ENCODE peak calls at places on chromosomes 13 and 19, in ten cellular contexts. One of them, this sample, is unnamed.

GRCh38 chr13:109010912-109011311 is 381.5 kb downstream of the MYO16 start:
- DNase-seq in epithelial cell of esophagus: no peak
- DNase-seq in astrocyte of the spinal cord: no peak
- DNase-seq in prostate gland: no peak
- DNase-seq in left ventricle myocardium inferior: no peak
- DNase-seq in neural progenitor cell: peak
- DNase-seq in upper lobe of right lung: no peak
- DNase-seq in lung: no peak
- DNase-seq in mucosa of descending colon: no peak
- DNase-seq in Caco-2: no peak
- DNase-seq in this sample: no peak

GRCh38 chr19:1474011-1474764 is 4.8 kb downstream of the C19orf25 start:
- DNase-seq in epithelial cell of esophagus: no peak
- DNase-seq in astrocyte of the spinal cord: peak
- DNase-seq in prostate gland: no peak
- DNase-seq in left ventricle myocardium inferior: peak
- DNase-seq in neural progenitor cell: no peak
- DNase-seq in upper lobe of right lung: no peak
- DNase-seq in lung: no peak
- DNase-seq in mucosa of descending colon: no peak
- DNase-seq in Caco-2: no peak
- DNase-seq in this sample: no peak

GRCh38 chr19:13913352-13913751 is 7.4 kb downstream of the CC2D1A start:
- DNase-seq in epithelial cell of esophagus: no peak
- DNase-seq in astrocyte of the spinal cord: no peak
- DNase-seq in prostate gland: no peak
- DNase-seq in left ventricle myocardium inferior: no peak
- DNase-seq in neural progenitor cell: no peak
- DNase-seq in upper lobe of right lung: no peak
- DNase-seq in lung: no peak
- DNase-seq in mucosa of descending colon: no peak
- DNase-seq in Caco-2: no peak
- DNase-seq in this sample: no peak

GRCh38 chr19:16085115-16085514 is 8.8 kb downstream of the TPM4 start:
- DNase-seq in epithelial cell of esophagus: peak
- DNase-seq in astrocyte of the spinal cord: no peak
- DNase-seq in prostate gland: no peak
- DNase-seq in left ventricle myocardium inferior: no peak
- DNase-seq in neural progenitor cell: no peak
- DNase-seq in upper lobe of right lung: peak
- DNase-seq in lung: no peak
- DNase-seq in mucosa of descending colon: no peak
- DNase-seq in Caco-2: no peak
- DNase-seq in this sample: no peak

GRCh38 chr13:64057372-64058020 is 2641.8 kb upstream of the PCDH20 start:
- DNase-seq in epithelial cell of esophagus: no peak
- DNase-seq in astrocyte of the spinal cord: no peak
- DNase-seq in prostate gland: no peak
- DNase-seq in left ventricle myocardium inferior: no peak
- DNase-seq in neural progenitor cell: no peak
- DNase-seq in upper lobe of right lung: no peak
- DNase-seq in lung: no peak
- DNase-seq in mucosa of descending colon: no peak
- DNase-seq in Caco-2: no peak
- DNase-seq in this sample: no peak

GRCh38 chr13:49627831-49628652 is at the start of gene ARL11:
- DNase-seq in epithelial cell of esophagus: peak
- DNase-seq in astrocyte of the spinal cord: no peak
- DNase-seq in prostate gland: no peak
- DNase-seq in left ventricle myocardium inferior: peak
- DNase-seq in neural progenitor cell: peak
- DNase-seq in upper lobe of right lung: peak
- DNase-seq in lung: peak
- DNase-seq in mucosa of descending colon: peak
- DNase-seq in Caco-2: peak
- DNase-seq in this sample: no peak

GRCh38 chr19:27986299-27986698 is 1226.7 kb downstream of the UQCRFS1 start:
- DNase-seq in epithelial cell of esophagus: no peak
- DNase-seq in astrocyte of the spinal cord: no peak
- DNase-seq in prostate gland: no peak
- DNase-seq in left ventricle myocardium inferior: no peak
- DNase-seq in neural progenitor cell: no peak
- DNase-seq in upper lobe of right lung: no peak
- DNase-seq in lung: no peak
- DNase-seq in mucosa of descending colon: no peak
- DNase-seq in Caco-2: no peak
- DNase-seq in this sample: no peak

GRCh38 chr13:109971006-109971744 is 184.8 kb upstream of the IRS2 start:
- DNase-seq in epithelial cell of esophagus: no peak
- DNase-seq in astrocyte of the spinal cord: no peak
- DNase-seq in prostate gland: no peak
- DNase-seq in left ventricle myocardium inferior: peak
- DNase-seq in neural progenitor cell: no peak
- DNase-seq in upper lobe of right lung: no peak
- DNase-seq in lung: no peak
- DNase-seq in mucosa of descending colon: no peak
- DNase-seq in Caco-2: no peak
- DNase-seq in this sample: no peak

DNA sequence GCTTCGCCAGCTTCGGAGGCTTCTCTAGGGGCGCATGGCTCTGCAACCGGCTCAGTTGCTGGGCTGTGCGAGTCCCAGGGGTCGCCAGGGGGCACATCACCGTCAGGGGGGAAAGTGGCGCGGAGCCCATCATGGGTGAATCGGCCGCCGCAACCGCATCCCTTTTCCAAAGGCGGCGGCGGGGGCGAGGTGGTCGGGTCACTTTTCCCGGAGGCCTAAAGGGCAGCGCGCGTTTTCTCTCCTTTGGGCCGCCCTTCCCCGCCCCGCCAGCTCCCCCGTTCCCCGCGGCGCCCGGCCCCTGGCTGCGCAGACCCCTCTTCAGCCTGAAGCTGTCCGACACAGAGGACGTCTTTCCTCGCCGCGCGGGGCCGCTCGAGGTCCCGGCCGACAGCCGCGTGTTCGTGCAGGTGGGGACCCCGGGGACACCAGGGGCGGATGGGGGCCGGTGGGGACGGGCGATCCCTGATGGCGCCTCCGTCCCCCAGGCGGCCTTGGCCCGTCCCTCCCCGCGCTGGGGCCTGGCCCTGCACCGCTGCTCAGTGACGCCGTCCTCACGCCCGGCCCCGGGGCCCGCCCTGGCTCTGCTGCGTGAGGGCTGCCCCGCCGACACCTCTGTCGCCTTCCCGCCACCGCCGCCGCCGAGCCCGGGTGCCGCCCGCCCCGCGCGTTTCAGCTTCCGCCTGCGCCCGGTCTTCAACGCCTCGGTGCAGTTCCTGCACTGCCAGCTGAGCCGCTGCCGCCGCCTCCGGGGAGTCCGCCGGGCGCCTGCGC is 1.7 kb downstream of the TGFBR3L start:
- DNase-seq in epithelial cell of esophagus: peak
- DNase-seq in astrocyte of the spinal cord: no peak
- DNase-seq in prostate gland: no peak
- DNase-seq in left ventricle myocardium inferior: no peak
- DNase-seq in neural progenitor cell: peak
- DNase-seq in upper lobe of right lung: peak
- DNase-seq in lung: no peak
- DNase-seq in mucosa of descending colon: peak
- DNase-seq in Caco-2: peak
- DNase-seq in this sample: no peak
- H3K4me3 ChIP-seq in epithelial cell of esophagus: peak
- H3K4me3 ChIP-seq in astrocyte of the spinal cord: no peak
- H3K4me3 ChIP-seq in prostate gland: peak
- H3K4me3 ChIP-seq in left ventricle myocardium inferior: peak
- H3K4me3 ChIP-seq in neural progenitor cell: peak
- H3K4me3 ChIP-seq in upper lobe of right lung: peak
- H3K4me3 ChIP-seq in lung: no peak
- H3K4me3 ChIP-seq in mucosa of descending colon: no peak
- H3K4me3 ChIP-seq in Caco-2: peak
- H3K4me3 ChIP-seq in this sample: peak

DNA sequence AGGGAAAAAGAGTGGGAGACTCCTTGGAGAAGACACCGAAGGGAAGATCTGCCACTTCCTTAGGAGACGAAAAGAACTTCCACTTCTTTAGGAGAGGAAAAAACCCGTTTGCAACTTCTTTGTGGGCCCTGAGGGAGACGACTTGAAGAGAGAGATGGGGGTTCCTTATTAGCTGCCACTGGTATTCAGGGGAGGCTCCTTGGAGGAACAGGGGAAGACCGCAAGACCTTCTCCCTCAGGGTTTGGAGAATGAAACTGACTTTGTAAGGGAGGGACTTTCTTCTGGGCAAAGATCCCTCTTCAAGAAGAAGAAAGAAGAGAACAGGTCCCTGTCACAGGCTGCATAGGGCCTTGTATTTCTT is 405 bp downstream of the BCKDHA start:
- DNase-seq in epithelial cell of esophagus: no peak
- DNase-seq in astrocyte of the spinal cord: no peak
- DNase-seq in prostate gland: no peak
- DNase-seq in left ventricle myocardium inferior: no peak
- DNase-seq in neural progenitor cell: peak
- DNase-seq in upper lobe of right lung: no peak
- DNase-seq in lung: no peak
- DNase-seq in mucosa of descending colon: no peak
- DNase-seq in Caco-2: no peak
- DNase-seq in this sample: no peak
- H3K4me3 ChIP-seq in epithelial cell of esophagus: peak
- H3K4me3 ChIP-seq in astrocyte of the spinal cord: peak
- H3K4me3 ChIP-seq in prostate gland: peak
- H3K4me3 ChIP-seq in left ventricle myocardium inferior: peak
- H3K4me3 ChIP-seq in neural progenitor cell: peak
- H3K4me3 ChIP-seq in upper lobe of right lung: peak
- H3K4me3 ChIP-seq in lung: peak
- H3K4me3 ChIP-seq in mucosa of descending colon: peak
- H3K4me3 ChIP-seq in Caco-2: peak
- H3K4me3 ChIP-seq in this sample: peak

DNA sequence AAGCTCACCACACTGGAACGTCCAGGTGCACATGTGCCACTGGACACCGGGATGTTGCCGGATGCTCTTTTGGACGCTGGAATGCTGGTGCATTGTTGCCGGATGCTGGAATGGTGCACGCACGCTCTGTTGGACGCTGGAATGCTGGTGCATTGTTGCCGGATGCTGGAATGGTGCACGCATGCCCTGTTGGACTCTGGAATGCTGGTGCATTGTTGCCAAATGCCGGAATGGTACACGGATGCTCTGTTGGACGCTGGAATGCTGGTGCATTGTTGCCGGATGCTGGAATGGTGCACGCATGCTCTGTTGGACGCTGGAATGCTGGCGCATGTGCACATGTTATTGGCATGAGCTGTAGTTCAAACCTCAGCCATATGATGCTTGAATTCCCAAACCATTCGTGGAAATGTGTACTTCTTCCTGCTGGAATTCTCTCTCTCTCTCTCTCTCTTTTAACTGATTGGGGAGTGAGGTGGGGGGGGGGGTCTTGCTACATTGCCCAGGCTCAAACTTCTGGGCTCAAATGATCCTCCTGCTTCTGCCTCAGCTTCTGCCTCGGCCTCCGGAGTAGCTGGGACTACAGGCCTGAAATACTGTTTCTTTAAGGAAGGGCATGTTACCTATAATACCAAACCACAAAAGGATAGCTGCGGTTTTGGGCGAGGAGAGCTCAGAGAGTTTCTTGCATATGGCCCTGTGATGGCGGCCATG is 1.2 kb upstream of the MCF2L start:
- DNase-seq in epithelial cell of esophagus: no peak
- DNase-seq in astrocyte of the spinal cord: no peak
- DNase-seq in prostate gland: no peak
- DNase-seq in left ventricle myocardium inferior: no peak
- DNase-seq in neural progenitor cell: peak
- DNase-seq in upper lobe of right lung: peak
- DNase-seq in lung: no peak
- DNase-seq in mucosa of descending colon: peak
- DNase-seq in Caco-2: peak
- DNase-seq in this sample: no peak
- H3K4me3 ChIP-seq in epithelial cell of esophagus: no peak
- H3K4me3 ChIP-seq in astrocyte of the spinal cord: no peak
- H3K4me3 ChIP-seq in prostate gland: peak
- H3K4me3 ChIP-seq in left ventricle myocardium inferior: peak
- H3K4me3 ChIP-seq in neural progenitor cell: peak
- H3K4me3 ChIP-seq in upper lobe of right lung: peak
- H3K4me3 ChIP-seq in lung: peak
- H3K4me3 ChIP-seq in mucosa of descending colon: no peak
- H3K4me3 ChIP-seq in Caco-2: peak
- H3K4me3 ChIP-seq in this sample: no peak

GRCh38 chr19:35272122-35272715 is 3.5 kb downstream of the USF2 start:
- DNase-seq in epithelial cell of esophagus: no peak
- DNase-seq in astrocyte of the spinal cord: no peak
- DNase-seq in prostate gland: no peak
- DNase-seq in left ventricle myocardium inferior: no peak
- DNase-seq in neural progenitor cell: no peak
- DNase-seq in upper lobe of right lung: no peak
- DNase-seq in lung: no peak
- DNase-seq in mucosa of descending colon: peak
- DNase-seq in Caco-2: no peak
- DNase-seq in this sample: no peak

GRCh38 chr19:35269425-35270117 is 809 bp downstream of the USF2 start:
- DNase-seq in epithelial cell of esophagus: peak
- DNase-seq in astrocyte of the spinal cord: peak
- DNase-seq in prostate gland: peak
- DNase-seq in left ventricle myocardium inferior: peak
- DNase-seq in neural progenitor cell: peak
- DNase-seq in upper lobe of right lung: peak
- DNase-seq in lung: peak
- DNase-seq in mucosa of descending colon: peak
- DNase-seq in Caco-2: peak
- DNase-seq in this sample: no peak

GRCh38 chr19:35271546-35271945 is 2.8 kb downstream of the USF2 start:
- DNase-seq in epithelial cell of esophagus: no peak
- DNase-seq in astrocyte of the spinal cord: no peak
- DNase-seq in prostate gland: no peak
- DNase-seq in left ventricle myocardium inferior: no peak
- DNase-seq in neural progenitor cell: no peak
- DNase-seq in upper lobe of right lung: no peak
- DNase-seq in lung: no peak
- DNase-seq in mucosa of descending colon: no peak
- DNase-seq in Caco-2: no peak
- DNase-seq in this sample: no peak

GRCh38 chr19:35268546-35269424 is at the start of gene USF2:
- DNase-seq in epithelial cell of esophagus: peak
- DNase-seq in astrocyte of the spinal cord: peak
- DNase-seq in prostate gland: peak
- DNase-seq in left ventricle myocardium inferior: peak
- DNase-seq in neural progenitor cell: peak
- DNase-seq in upper lobe of right lung: peak
- DNase-seq in lung: peak
- DNase-seq in mucosa of descending colon: peak
- DNase-seq in Caco-2: peak
- DNase-seq in this sample: no peak

DNA sequence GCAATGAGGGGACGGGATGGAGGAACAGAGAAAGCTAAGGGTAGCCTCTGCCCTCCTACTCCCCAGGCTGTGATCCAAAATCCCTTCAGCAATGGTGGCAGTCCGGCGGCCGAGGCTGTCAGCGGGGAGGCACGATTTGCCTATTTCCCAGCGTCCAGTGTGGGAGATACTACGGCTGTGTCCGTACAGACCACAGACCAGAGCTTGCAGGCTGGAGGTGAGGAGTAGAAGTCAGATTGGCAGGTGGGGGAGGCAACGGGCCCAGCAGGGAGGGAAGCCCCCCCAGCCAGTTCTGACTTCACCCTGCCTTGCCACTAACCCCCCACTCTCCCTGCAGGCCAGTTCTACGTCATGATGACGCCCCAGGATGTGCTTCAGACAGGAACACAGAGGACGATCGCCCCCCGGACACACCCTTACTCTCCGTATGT is 1.6 kb downstream of the USF2 start:
- DNase-seq in epithelial cell of esophagus: no peak
- DNase-seq in astrocyte of the spinal cord: no peak
- DNase-seq in prostate gland: no peak
- DNase-seq in left ventricle myocardium inferior: no peak
- DNase-seq in neural progenitor cell: no peak
- DNase-seq in upper lobe of right lung: no peak
- DNase-seq in lung: no peak
- DNase-seq in mucosa of descending colon: peak
- DNase-seq in Caco-2: no peak
- DNase-seq in this sample: no peak
- H3K4me3 ChIP-seq in epithelial cell of esophagus: no peak
- H3K4me3 ChIP-seq in astrocyte of the spinal cord: no peak
- H3K4me3 ChIP-seq in prostate gland: no peak
- H3K4me3 ChIP-seq in left ventricle myocardium inferior: peak
- H3K4me3 ChIP-seq in neural progenitor cell: no peak
- H3K4me3 ChIP-seq in upper lobe of right lung: no peak
- H3K4me3 ChIP-seq in lung: no peak
- H3K4me3 ChIP-seq in mucosa of descending colon: no peak
- H3K4me3 ChIP-seq in Caco-2: peak
- H3K4me3 ChIP-seq in this sample: no peak

This sample was measured in thoracic aorta.